ENCODE peak calls at places on chromosomes 6 and 20, in five cellular contexts. N, Z, P, Q and S are unnamed samples.

GRCh38 chr6:108168026-108168463 is 2.2 kb downstream of the NR2E1 start:
- DNase-seq in N (no peak), Z (no peak), P (no peak), Q (no peak), S (no peak)

GRCh38 chr6:51396583-51396982 is 577.9 kb downstream of the TFAP2B start:
- DNase-seq in N (no peak), Z (no peak), P (no peak), Q (no peak), S (no peak)

GRCh38 chr6:7773322-7773721 is 47.4 kb downstream of the BMP6 start:
- DNase-seq in N (no peak), Z (no peak), P (no peak), Q (no peak), S (no peak)

GRCh38 chr20:19992996-19993908 is 23.9 kb upstream of the NAA20 start:
- DNase-seq in N (no peak), Z (no peak), P (no peak), Q (peak; percentile 58), S (peak; percentile 89)

GRCh38 chr6:100455230-100456124 is 9.2 kb downstream of the SIM1 start:
- DNase-seq in N (no peak), Z (peak; percentile 64), P (no peak), Q (peak; percentile 65), S (no peak)

GRCh38 chr6:76275746-76276145 is 203.3 kb upstream of the IMPG1 start:
- DNase-seq in N (no peak), Z (no peak), P (no peak), Q (no peak), S (no peak)

GRCh38 chr20:57261488-57262243 is 4.8 kb downstream of the BMP7 start:
- DNase-seq in N (no peak), Z (no peak), P (no peak), Q (no peak), S (no peak)

GRCh38 chr6:126312013-126312665 is 27.8 kb upstream of the CENPW start:
- DNase-seq in N (no peak), Z (no peak), P (no peak), Q (no peak), S (no peak)

GRCh38 chr6:108796875-108797274 is 51.3 kb upstream of the ARMC2 start:
- DNase-seq in N (no peak), Z (no peak), P (peak; percentile 37), Q (no peak), S (peak; percentile 6)

GRCh38 chr6:64874776-64875175 is 832.2 kb downstream of the EYS start:
- DNase-seq in N (no peak), Z (no peak), P (no peak), Q (no peak), S (no peak)

GRCh38 chr20:57440678-57441509 is 49.7 kb downstream of the RBM38 start:
- DNase-seq in N (peak; percentile 63), Z (peak; percentile 93), P (peak; percentile 81), Q (peak; percentile 83), S (peak; percentile 96)

GRCh38 chr6:5295612-5296011 is 34.3 kb downstream of the FARS2 start:
- DNase-seq in N (no peak), Z (no peak), P (no peak), Q (no peak), S (no peak)

GRCh38 chr20:23668477-23668951 is 20.3 kb downstream of the CST4 start:
- DNase-seq in N (peak; percentile 66), Z (no peak), P (peak; percentile 50), Q (peak; percentile 11), S (peak; percentile 70)

GRCh38 chr20:14790771-14791517 is 453.5 kb upstream of the FLRT3 start:
- DNase-seq in N (no peak), Z (no peak), P (no peak), Q (peak; percentile 3), S (no peak)

GRCh38 chr20:45010399-45010828 is 44.1 kb downstream of the STK4 start:
- DNase-seq in N (no peak), Z (no peak), P (no peak), Q (no peak), S (peak; percentile 43)

GRCh38 chr20:17298751-17299150 is 71.9 kb downstream of the PCSK2 start:
- DNase-seq in N (no peak), Z (no peak), P (no peak), Q (no peak), S (no peak)

GRCh38 chr20:40797425-40797824 is 108.4 kb upstream of the MAFB start:
- DNase-seq in N (no peak), Z (no peak), P (peak; percentile 4), Q (no peak), S (no peak)

GRCh38 chr6:149942461-149942829 is 631 bp downstream of the ULBP2 start:
- DNase-seq in N (no peak), Z (no peak), P (no peak), Q (no peak), S (no peak)

GRCh38 chr20:11248691-11249178 is 574.9 kb upstream of the JAG1 start:
- DNase-seq in N (no peak), Z (no peak), P (no peak), Q (no peak), S (no peak)

GRCh38 chr6:155123520-155123919 is 128.4 kb downstream of the TIAM2 start:
- DNase-seq in N (no peak), Z (no peak), P (no peak), Q (no peak), S (no peak)

GRCh38 chr6:116387374-116387773 is 16.6 kb downstream of the DSE start:
- DNase-seq in N (no peak), Z (no peak), P (no peak), Q (no peak), S (no peak)

GRCh38 chr6:135331002-135331401 is 149.9 kb downstream of the MYB start:
- DNase-seq in N (no peak), Z (no peak), P (no peak), Q (no peak), S (peak; percentile 40)

GRCh38 chr20:49283703-49284625 is 6.1 kb upstream of the ZNFX1 start:
- DNase-seq in N (no peak), Z (no peak), P (no peak), Q (no peak), S (no peak)

GRCh38 chr20:49281913-49282467 is 4.1 kb upstream of the ZNFX1 start:
- DNase-seq in N (no peak), Z (no peak), P (no peak), Q (no peak), S (no peak)

GRCh38 chr20:49283176-49283702 is 5.4 kb upstream of the ZNFX1 start:
- DNase-seq in N (no peak), Z (no peak), P (no peak), Q (no peak), S (no peak)

GRCh38 chr20:49281059-49281912 is 3.4 kb upstream of the ZNFX1 start:
- DNase-seq in N (no peak), Z (no peak), P (no peak), Q (no peak), S (peak; percentile 61)

GRCh38 chr20:49282584-49283171 is 4.8 kb upstream of the ZNFX1 start:
- DNase-seq in N (no peak), Z (no peak), P (no peak), Q (no peak), S (no peak)
- H3K9me3 ChIP-seq in N (peaks cover 34% of the 10 kb centered on the region), Z (peaks cover 15% of the 10 kb centered on the region), P (peaks cover 64% of the 10 kb centered on the region), Q (no peaks in the 10 kb centered on the region), S (no peaks in the 10 kb centered on the region)

DNA sequence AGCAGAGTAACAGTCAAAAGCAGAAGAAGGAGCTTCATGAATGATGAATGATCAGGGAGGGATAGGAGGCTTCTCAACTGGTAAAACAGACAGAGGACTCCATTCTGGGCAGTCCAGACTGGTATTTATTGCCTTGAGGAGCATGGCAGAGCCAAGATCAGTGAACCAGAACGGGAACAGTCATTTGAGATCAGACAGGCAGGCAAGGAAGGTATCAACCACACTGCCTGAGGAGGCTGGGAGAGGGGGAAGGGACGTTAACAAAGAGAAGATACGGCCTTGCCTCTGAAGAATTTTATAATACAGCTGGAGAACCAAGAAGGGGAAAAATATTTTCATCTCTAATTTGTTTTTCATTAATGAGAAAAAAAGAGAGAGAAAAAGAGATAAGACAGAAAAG is at the start of gene DEFB121:
- DNase-seq in N (no peak), Z (no peak), P (no peak), Q (no peak), S (no peak)
- H3K9me3 ChIP-seq in N (peaks cover 3% of the 10 kb centered on the region), Z (no peaks in the 10 kb centered on the region), P (peaks cover 5% of the 10 kb centered on the region), Q (no peaks in the 10 kb centered on the region), S (no peaks in the 10 kb centered on the region)

GRCh38 chr6:528989-529388 is 127.9 kb downstream of the HUS1B start:
- DNase-seq in N (no peak), Z (no peak), P (no peak), Q (no peak), S (no peak)

GRCh38 chr6:530425-530824 is 126.5 kb downstream of the HUS1B start:
- DNase-seq in N (no peak), Z (no peak), P (no peak), Q (no peak), S (no peak)

GRCh38 chr6:524803-525202 is 132.1 kb downstream of the HUS1B start:
- DNase-seq in N (no peak), Z (no peak), P (no peak), Q (no peak), S (no peak)

DNA sequence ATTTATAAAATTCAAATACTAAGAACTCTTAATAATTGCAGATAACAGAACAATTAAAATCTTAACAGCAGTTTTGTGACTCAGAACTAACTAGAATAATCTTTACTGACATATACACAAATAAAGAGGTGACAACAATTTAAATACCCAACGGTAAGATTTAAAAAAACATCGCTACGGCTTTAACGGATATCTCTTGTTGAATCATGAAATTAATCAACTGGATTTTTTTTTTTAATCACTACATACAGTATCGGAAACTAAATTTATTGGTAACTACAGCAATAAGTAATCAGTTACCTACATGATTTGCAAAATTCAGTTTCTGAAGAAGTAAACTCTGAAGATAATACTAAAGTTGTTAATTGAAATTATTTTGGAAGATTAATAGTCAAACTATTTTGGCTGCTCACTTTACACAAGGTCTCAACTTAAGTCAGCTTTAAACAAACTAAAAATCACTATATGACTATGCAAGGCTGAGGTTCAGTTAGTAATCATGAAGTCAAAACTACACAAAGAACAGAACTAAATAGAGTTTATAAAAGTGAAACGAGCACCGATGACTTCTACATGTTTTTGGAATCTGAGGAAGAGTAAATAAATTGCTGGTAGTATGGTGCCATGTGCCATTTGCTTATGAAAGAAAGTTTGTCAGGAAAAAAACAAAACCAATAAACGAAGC is 128.8 kb downstream of the HUS1B start:
- DNase-seq in N (no peak), Z (no peak), P (no peak), Q (no peak), S (no peak)
- H3K9me3 ChIP-seq in N (no peaks in the 10 kb centered on the region), Z (no peaks in the 10 kb centered on the region), P (no peaks in the 10 kb centered on the region), Q (no peaks in the 10 kb centered on the region), S (no peaks in the 10 kb centered on the region)

GRCh38 chr20:59662161-59662560 is 57.8 kb downstream of the PHACTR3 start:
- DNase-seq in N (peak; percentile 18), Z (no peak), P (no peak), Q (no peak), S (no peak)

GRCh38 chr20:59661621-59662020 is 57.3 kb downstream of the PHACTR3 start:
- DNase-seq in N (peak; percentile 14), Z (no peak), P (peak; percentile 9), Q (no peak), S (no peak)

GRCh38 chr20:59662856-59663512 is 58.6 kb downstream of the PHACTR3 start:
- DNase-seq in N (no peak), Z (no peak), P (peak; percentile 8), Q (no peak), S (no peak)

GRCh38 chr20:59663513-59663890 is 59.2 kb downstream of the PHACTR3 start:
- DNase-seq in N (peak; percentile 16), Z (no peak), P (no peak), Q (no peak), S (no peak)

DNA sequence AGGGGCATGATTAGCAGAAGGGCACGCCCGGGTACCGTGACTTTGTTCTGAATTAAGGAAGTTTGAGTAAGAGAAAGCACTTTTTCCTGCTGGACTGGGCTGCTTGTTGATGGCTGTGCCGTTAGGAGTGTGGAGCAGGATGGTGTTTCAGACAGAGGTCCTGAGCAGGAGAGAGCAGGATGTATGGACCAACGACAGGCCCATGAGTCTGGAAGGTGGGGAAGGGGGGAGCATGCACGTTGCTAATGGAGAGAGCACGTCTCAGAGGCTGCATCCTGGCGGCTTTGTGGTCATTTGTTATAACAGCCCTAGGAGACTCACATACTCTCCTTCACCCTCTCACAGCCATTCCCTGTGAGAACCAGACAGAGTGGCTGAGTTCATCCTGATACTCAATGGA is 56.8 kb downstream of the PHACTR3 start:
- DNase-seq in N (peak; percentile 9), Z (no peak), P (peak; percentile 16), Q (no peak), S (no peak)
- H3K9me3 ChIP-seq in N (peaks cover 5% of the 10 kb centered on the region), Z (peaks cover 27% of the 10 kb centered on the region), P (peaks cover 36% of the 10 kb centered on the region), Q (no peaks in the 10 kb centered on the region), S (no peaks in the 10 kb centered on the region)